ENCODE peak calls at places on chromosomes 7 and 10, in five cellular contexts. U is sigmoid colon, O is OCI-LY7, T is mucosa of descending colon, M is osteoblast. Q is an unnamed sample. For H3K36me3, the result is how much of the 10 kb centered on the place peaks cover.

GRCh38 chr10:100019824-100020160 is 10.0 kb upstream of the DNMBP start:
- DNase-seq in U (no peak), O (peak), T (no peak), M (peak), Q (no peak)

GRCh38 chr10:99851825-99852224 is 69.4 kb downstream of the ABCC2 start:
- DNase-seq in U (no peak), O (no peak), T (no peak), M (no peak), Q (no peak)

GRCh38 chr7:74097937-74098614 is 14.5 kb downstream of the LIMK1 start:
- DNase-seq in U (peak), O (no peak), T (no peak), M (peak), Q (no peak)

GRCh38 chr10:31622993-31623392 is 304.0 kb downstream of the ZEB1 start:
- DNase-seq in U (peak), O (no peak), T (no peak), M (peak), Q (no peak)

GRCh38 chr10:10727812-10728211 is 289.9 kb upstream of the CELF2 start:
- DNase-seq in U (no peak), O (no peak), T (no peak), M (no peak), Q (no peak)

GRCh38 chr10:99345350-99345749 is 16.2 kb downstream of the CNNM1 start:
- DNase-seq in U (no peak), O (no peak), T (no peak), M (no peak), Q (no peak)

GRCh38 chr7:101557421-101557820 is 71.7 kb downstream of the MYL10 start:
- DNase-seq in U (no peak), O (no peak), T (no peak), M (no peak), Q (no peak)

GRCh38 chr7:119720541-119720940 is 552.4 kb upstream of the KCND2 start:
- DNase-seq in U (no peak), O (no peak), T (no peak), M (peak), Q (no peak)

GRCh38 chr7:1532456-1533254 is 2.2 kb downstream of the MAFK start:
- DNase-seq in U (peak), O (peak), T (peak), M (peak), Q (peak)

GRCh38 chr10:128573936-128574335 is 447.7 kb upstream of the MKI67 start:
- DNase-seq in U (no peak), O (no peak), T (no peak), M (no peak), Q (no peak)

GRCh38 chr7:71430246-71430645 is 298.3 kb downstream of the GALNT17 start:
- DNase-seq in U (no peak), O (no peak), T (no peak), M (no peak), Q (no peak)

GRCh38 chr7:80740778-80741545 is 102.5 kb downstream of the CD36 start:
- DNase-seq in U (no peak), O (no peak), T (no peak), M (no peak), Q (no peak)

GRCh38 chr7:142568430-142569097 is 180.7 kb upstream of the PRSS1 start:
- DNase-seq in U (no peak), O (no peak), T (no peak), M (peak), Q (no peak)

GRCh38 chr10:124345521-124345920 is 73.2 kb downstream of the OAT start:
- DNase-seq in U (no peak), O (no peak), T (no peak), M (no peak), Q (no peak)

GRCh38 chr10:104043185-104043830 is 42.4 kb downstream of the COL17A1 start:
- DNase-seq in U (no peak), O (no peak), T (no peak), M (no peak), Q (no peak)

GRCh38 chr10:14322531-14322930 is 8.2 kb downstream of the FRMD4A start:
- DNase-seq in U (no peak), O (no peak), T (no peak), M (no peak), Q (no peak)

GRCh38 chr10:123781956-123782500 is 109.6 kb downstream of the CPXM2 start:
- DNase-seq in U (no peak), O (no peak), T (no peak), M (no peak), Q (no peak)

GRCh38 chr10:93300981-93301380 is 181.2 kb downstream of the MYOF start:
- DNase-seq in U (no peak), O (no peak), T (no peak), M (no peak), Q (no peak)

GRCh38 chr7:26117142-26117807 is 34.7 kb upstream of the NFE2L3 start:
- DNase-seq in U (no peak), O (peak), T (no peak), M (no peak), Q (no peak)

GRCh38 chr7:74284781-74285259 is 4.4 kb upstream of the CLIP2 start:
- DNase-seq in U (no peak), O (no peak), T (peak), M (no peak), Q (no peak)

GRCh38 chr10:32073676-32074075 is 17.5 kb upstream of the KIF5B start:
- DNase-seq in U (no peak), O (no peak), T (no peak), M (peak), Q (no peak)

GRCh38 chr10:44071479-44071878 is 313.4 kb downstream of the CXCL12 start:
- DNase-seq in U (no peak), O (no peak), T (no peak), M (peak), Q (no peak)

GRCh38 chr7:150990416-150991186 is at the start of gene NOS3:
- DNase-seq in U (no peak), O (no peak), T (peak), M (no peak), Q (no peak)

GRCh38 chr10:103812431-103812830 is 42.9 kb downstream of the SH3PXD2A start:
- DNase-seq in U (no peak), O (no peak), T (no peak), M (no peak), Q (no peak)

GRCh38 chr7:117673839-117674238 is 194.0 kb downstream of the CFTR start:
- DNase-seq in U (no peak), O (peak), T (no peak), M (peak), Q (no peak)

GRCh38 chr10:110524179-110524863 is 26.6 kb downstream of the DUSP5 start:
- DNase-seq in U (no peak), O (no peak), T (no peak), M (no peak), Q (no peak)

GRCh38 chr7:127741764-127742375 is 89.9 kb downstream of the SND1 start:
- DNase-seq in U (no peak), O (no peak), T (no peak), M (no peak), Q (no peak)

GRCh38 chr10:85646312-85646711 is 720.3 kb downstream of the GRID1 start:
- DNase-seq in U (no peak), O (no peak), T (no peak), M (no peak), Q (no peak)

GRCh38 chr7:128304212-128304611 is 39.5 kb downstream of the RBM28 start:
- DNase-seq in U (no peak), O (no peak), T (no peak), M (no peak), Q (no peak)

GRCh38 chr7:18939771-18940576 is 177.5 kb downstream of the TWIST1 start:
- DNase-seq in U (no peak), O (no peak), T (no peak), M (no peak), Q (no peak)

GRCh38 chr10:63161592-63161991 is 28.5 kb downstream of the NRBF2 start:
- DNase-seq in U (no peak), O (no peak), T (no peak), M (peak), Q (no peak)

GRCh38 chr10:130470973-130471372 is 334.8 kb downstream of the GLRX3 start:
- DNase-seq in U (peak), O (no peak), T (no peak), M (no peak), Q (no peak)

GRCh38 chr7:20737840-20738448 is 48.7 kb downstream of the SP8 start:
- DNase-seq in U (no peak), O (no peak), T (no peak), M (no peak), Q (no peak)

DNA sequence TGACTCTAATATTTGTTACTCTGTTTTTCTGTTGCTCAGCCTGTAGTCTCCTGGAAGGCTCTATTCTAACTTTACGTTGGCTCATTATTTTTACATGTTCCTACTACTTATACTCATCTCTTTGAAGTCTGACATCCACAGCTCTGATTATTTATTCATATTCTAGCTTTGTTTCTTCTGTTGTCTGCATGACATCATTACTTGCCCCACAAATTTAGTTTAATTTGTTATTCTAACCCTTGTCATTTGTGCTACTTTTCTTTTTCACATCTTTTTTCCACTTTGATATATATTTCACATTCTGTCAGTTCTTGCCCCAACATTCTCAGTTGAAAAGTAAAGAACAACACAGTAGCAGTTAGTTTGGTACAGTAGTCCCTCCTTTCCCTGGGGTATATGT is 51.1 kb downstream of the KMT2E start:
- DNase-seq in U (no peak), O (no peak), T (no peak), M (no peak), Q (no peak)
- H3K36me3 ChIP-seq in U (under half), O (half or more), T (under half), M (half or more), Q (half or more)

GRCh38 chr7:156966387-156966786 is 16.9 kb downstream of the NOM1 start:
- DNase-seq in U (no peak), O (no peak), T (no peak), M (no peak), Q (no peak)

GRCh38 chr7:156962897-156963296 is 13.4 kb downstream of the NOM1 start:
- DNase-seq in U (no peak), O (no peak), T (no peak), M (no peak), Q (no peak)

GRCh38 chr7:156964971-156965370 is 15.5 kb downstream of the NOM1 start:
- DNase-seq in U (no peak), O (no peak), T (no peak), M (no peak), Q (no peak)

GRCh38 chr7:156962145-156962544 is 12.6 kb downstream of the NOM1 start:
- DNase-seq in U (no peak), O (no peak), T (no peak), M (no peak), Q (no peak)

GRCh38 chr7:156963472-156963871 is 14.0 kb downstream of the NOM1 start:
- DNase-seq in U (no peak), O (no peak), T (no peak), M (peak), Q (no peak)
- H3K36me3 ChIP-seq in U (under half), O (half or more), T (under half), M (half or more), Q (half or more)

GRCh38 chr10:113945075-113945686 is 90.7 kb downstream of the NHLRC2 start:
- DNase-seq in U (no peak), O (no peak), T (no peak), M (no peak), Q (no peak)

GRCh38 chr10:113941140-113941539 is 86.7 kb downstream of the NHLRC2 start:
- DNase-seq in U (no peak), O (no peak), T (no peak), M (no peak), Q (no peak)

GRCh38 chr10:113950268-113950667 is 93.4 kb upstream of the ADRB1 start:
- DNase-seq in U (no peak), O (no peak), T (no peak), M (no peak), Q (no peak)

GRCh38 chr10:113947138-113948011 is 92.9 kb downstream of the NHLRC2 start:
- DNase-seq in U (no peak), O (no peak), T (no peak), M (no peak), Q (no peak)

DNA sequence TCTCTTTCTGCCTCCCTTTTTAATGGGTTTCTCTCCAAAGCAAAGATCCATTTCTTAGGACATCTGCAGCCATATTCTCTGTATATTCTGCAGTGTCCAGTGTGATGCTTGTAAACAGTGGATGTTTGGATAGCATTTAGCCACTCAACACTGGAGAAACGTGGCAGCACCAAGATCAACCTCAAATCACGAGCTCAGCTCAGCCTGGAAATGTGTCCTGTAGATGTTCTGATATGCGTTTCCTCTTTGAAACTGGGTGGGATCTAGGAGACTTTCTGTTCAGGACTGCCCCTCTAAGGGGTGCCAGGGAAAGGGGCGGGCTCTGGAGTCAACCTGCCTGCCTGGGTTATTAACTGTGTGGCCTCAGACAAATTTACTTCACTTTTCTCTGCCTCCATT is 91.2 kb downstream of the NHLRC2 start:
- DNase-seq in U (no peak), O (no peak), T (no peak), M (no peak), Q (no peak)
- H3K36me3 ChIP-seq in U (under half), O (under half), T (under half), M (under half), Q (under half)

DNA sequence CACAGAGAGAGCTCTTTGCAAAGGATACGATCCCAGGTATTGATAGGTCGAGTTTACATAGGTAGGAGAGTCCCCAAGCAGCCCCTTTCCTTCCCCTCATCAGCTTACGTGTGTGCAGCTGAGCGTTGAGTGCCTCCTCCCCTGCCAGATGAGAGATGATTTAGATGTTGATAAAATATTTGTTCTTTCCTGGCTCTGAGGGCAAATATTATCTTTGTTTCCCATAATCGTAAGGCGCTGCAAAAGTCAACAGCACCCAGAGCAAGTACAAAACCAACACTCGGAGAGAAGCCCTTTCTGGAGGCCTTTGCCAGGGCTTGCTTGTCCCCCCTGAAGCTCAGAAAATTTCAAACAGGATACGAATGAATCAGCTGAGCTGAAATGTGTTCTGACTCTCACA is 683.1 kb downstream of the LRMDA start:
- DNase-seq in U (no peak), O (no peak), T (no peak), M (no peak), Q (no peak)
- H3K36me3 ChIP-seq in U (under half), O (under half), T (under half), M (under half), Q (under half)